ENCODE peak calls at places on chromosomes 5 and 9, in ten cellular contexts. Z, C, H, N, T, D, E, W, K and P are unnamed samples.

GRCh38 chr5:60586307-60586901 is 113.6 kb downstream of the DEPDC1B start:
- DNase-seq in Z (peak), C (no peak), H (no peak), N (no peak), T (no peak), D (no peak), E (no peak), W (no peak), K (no peak), P (no peak)

GRCh38 chr5:87185838-87186237 is 81.8 kb upstream of the RASA1 start:
- DNase-seq in Z (no peak), C (no peak), H (no peak), N (no peak), T (no peak), D (no peak), E (no peak), W (no peak), K (no peak), P (no peak)

GRCh38 chr5:43425965-43426364 is 13.8 kb upstream of the CCL28 start:
- DNase-seq in Z (no peak), C (no peak), H (peak), N (no peak), T (no peak), D (no peak), E (no peak), W (no peak), K (no peak), P (no peak)

GRCh38 chr5:142295084-142295758 is 29.6 kb downstream of the SPRY4 start:
- DNase-seq in Z (no peak), C (no peak), H (no peak), N (no peak), T (no peak), D (no peak), E (no peak), W (no peak), K (no peak), P (no peak)

GRCh38 chr5:111553889-111554288 is 41.6 kb upstream of the STARD4 start:
- DNase-seq in Z (no peak), C (no peak), H (no peak), N (no peak), T (no peak), D (no peak), E (no peak), W (no peak), K (no peak), P (no peak)

GRCh38 chr9:14660721-14661120 is 32.5 kb downstream of the ZDHHC21 start:
- DNase-seq in Z (no peak), C (no peak), H (no peak), N (no peak), T (no peak), D (no peak), E (no peak), W (no peak), K (no peak), P (no peak)

GRCh38 chr5:58980890-58981289 is 398.0 kb downstream of the RAB3C start:
- DNase-seq in Z (no peak), C (no peak), H (no peak), N (no peak), T (no peak), D (no peak), E (no peak), W (no peak), K (no peak), P (no peak)

GRCh38 chr5:150780816-150781221 is 2.3 kb downstream of the SMIM3 start:
- DNase-seq in Z (no peak), C (no peak), H (peak), N (no peak), T (no peak), D (no peak), E (no peak), W (no peak), K (no peak), P (no peak)

GRCh38 chr5:51621156-51621555 is 237.9 kb downstream of the ISL1 start:
- DNase-seq in Z (no peak), C (no peak), H (no peak), N (no peak), T (no peak), D (no peak), E (no peak), W (no peak), K (no peak), P (no peak)

GRCh38 chr5:59873113-59873512 is 20.4 kb downstream of the PDE4D start:
- DNase-seq in Z (no peak), C (no peak), H (no peak), N (no peak), T (no peak), D (no peak), E (no peak), W (no peak), K (no peak), P (no peak)

GRCh38 chr9:426976-427375 is 212.3 kb downstream of the DOCK8 start:
- DNase-seq in Z (no peak), C (no peak), H (no peak), N (no peak), T (no peak), D (no peak), E (no peak), W (no peak), K (no peak), P (no peak)

GRCh38 chr5:20215257-20215656 is 227.3 kb upstream of the CDH18 start:
- DNase-seq in Z (no peak), C (no peak), H (no peak), N (no peak), T (no peak), D (no peak), E (no peak), W (no peak), K (no peak), P (no peak)

GRCh38 chr5:54257366-54258118 is 52.8 kb downstream of the ARL15 start:
- DNase-seq in Z (no peak), C (no peak), H (no peak), N (no peak), T (no peak), D (no peak), E (no peak), W (no peak), K (no peak), P (no peak)

GRCh38 chr9:89207026-89207425 is 28.4 kb upstream of the SHC3 start:
- DNase-seq in Z (no peak), C (no peak), H (no peak), N (no peak), T (no peak), D (no peak), E (no peak), W (no peak), K (no peak), P (no peak)

GRCh38 chr9:2623046-2623865 is 1.7 kb downstream of the VLDLR start:
- DNase-seq in Z (peak), C (no peak), H (no peak), N (peak), T (no peak), D (peak), E (no peak), W (no peak), K (no peak), P (peak)

GRCh38 chr5:177479774-177480173 is 6.3 kb upstream of the DBN1 start:
- DNase-seq in Z (no peak), C (no peak), H (no peak), N (no peak), T (no peak), D (no peak), E (no peak), W (no peak), K (no peak), P (peak)

GRCh38 chr5:96565843-96566242 is 96.3 kb upstream of the CAST start:
- DNase-seq in Z (peak), C (no peak), H (peak), N (no peak), T (no peak), D (no peak), E (no peak), W (no peak), K (peak), P (no peak)

GRCh38 chr5:133612021-133612860 is at the start of gene FSTL4:
- DNase-seq in Z (peak), C (no peak), H (peak), N (peak), T (peak), D (peak), E (peak), W (no peak), K (peak), P (no peak)

GRCh38 chr5:173094012-173094661 is 38.0 kb downstream of the CREBRF start:
- DNase-seq in Z (no peak), C (no peak), H (no peak), N (no peak), T (no peak), D (no peak), E (no peak), W (no peak), K (no peak), P (no peak)

GRCh38 chr9:33287087-33287490 is 3.2 kb upstream of the NFX1 start:
- DNase-seq in Z (peak), C (no peak), H (peak), N (peak), T (peak), D (peak), E (no peak), W (no peak), K (peak), P (peak)

GRCh38 chr9:87973791-87974292 is 491 bp downstream of the CDK20 start:
- DNase-seq in Z (peak), C (no peak), H (peak), N (no peak), T (no peak), D (peak), E (no peak), W (no peak), K (no peak), P (peak)

GRCh38 chr5:60184599-60184998 is 291.1 kb upstream of the PDE4D start:
- DNase-seq in Z (no peak), C (no peak), H (no peak), N (no peak), T (no peak), D (no peak), E (no peak), W (no peak), K (no peak), P (no peak)

GRCh38 chr5:6902597-6902996 is 189.4 kb downstream of the TENT4A start:
- DNase-seq in Z (peak), C (no peak), H (no peak), N (no peak), T (no peak), D (no peak), E (no peak), W (no peak), K (no peak), P (no peak)

GRCh38 chr5:68891718-68892117 is 202.1 kb upstream of the SLC30A5 start:
- DNase-seq in Z (no peak), C (no peak), H (no peak), N (peak), T (no peak), D (peak), E (peak), W (no peak), K (peak), P (no peak)

GRCh38 chr5:92401492-92401891 is 1018.4 kb upstream of the ARRDC3 start:
- DNase-seq in Z (peak), C (no peak), H (no peak), N (no peak), T (peak), D (no peak), E (no peak), W (no peak), K (no peak), P (no peak)

GRCh38 chr5:32230356-32231099 is 56.4 kb upstream of the GOLPH3 start:
- DNase-seq in Z (no peak), C (no peak), H (no peak), N (no peak), T (no peak), D (no peak), E (no peak), W (no peak), K (no peak), P (no peak)

GRCh38 chr9:93668261-93668871 is 92.0 kb downstream of the PHF2 start:
- DNase-seq in Z (peak), C (no peak), H (no peak), N (no peak), T (no peak), D (no peak), E (no peak), W (no peak), K (no peak), P (no peak)

GRCh38 chr5:72209515-72210115 is 102.3 kb downstream of the MAP1B start:
- DNase-seq in Z (peak), C (no peak), H (peak), N (no peak), T (peak), D (no peak), E (no peak), W (no peak), K (no peak), P (no peak)

GRCh38 chr5:109453251-109453650 is 43.5 kb upstream of the PJA2 start:
- DNase-seq in Z (no peak), C (no peak), H (no peak), N (no peak), T (no peak), D (no peak), E (no peak), W (no peak), K (no peak), P (no peak)

GRCh38 chr5:77129386-77129785 is 42.3 kb upstream of the ZBED3 start:
- DNase-seq in Z (peak), C (no peak), H (peak), N (peak), T (peak), D (peak), E (no peak), W (no peak), K (no peak), P (peak)

GRCh38 chr5:96649938-96650540 is 12.1 kb upstream of the CAST start:
- DNase-seq in Z (no peak), C (no peak), H (no peak), N (no peak), T (no peak), D (no peak), E (no peak), W (no peak), K (no peak), P (no peak)

GRCh38 chr5:133362438-133362837 is 249.9 kb downstream of the FSTL4 start:
- DNase-seq in Z (no peak), C (no peak), H (no peak), N (no peak), T (no peak), D (no peak), E (no peak), W (no peak), K (no peak), P (no peak)

GRCh38 chr9:99398241-99398640 is 176.2 kb downstream of the SEC61B start:
- DNase-seq in Z (peak), C (no peak), H (no peak), N (no peak), T (no peak), D (no peak), E (no peak), W (no peak), K (no peak), P (no peak)